ENCODE peak calls at places on chromosomes 11 and 22, in nine cellular contexts. J is neural progenitor cell, H is SK-N-SH, V is GM23248, E is OCI-LY7, Z is GM23338, C is PC-3, X is hepatocyte, U is HCT116. A is an unnamed sample.
A peak's percentile ranks its signal among the peaks of the same experiment; 100 is the strongest.

GRCh38 chr22:28711820-28712777 is 29.5 kb downstream of the CHEK2 start:
- DNase-seq in E (no peak), H (no peak), V (peak; percentile 95), X (peak; percentile 64), J (no peak), U (no peak), Z (no peak), C (peak; percentile 64), A (no peak)

GRCh38 chr11:122100222-122101080 is 15.6 kb downstream of the BLID start:
- DNase-seq in U (no peak), E (no peak), C (no peak), J (peak; percentile 74), H (peak; percentile 36), Z (peak; percentile 74), X (peak; percentile 54), V (peak; percentile 85), A (no peak)

GRCh38 chr11:116283300-116283699 is 489.5 kb downstream of the BUD13 start:
- DNase-seq in V (no peak), J (no peak), X (no peak), H (no peak), E (no peak), Z (no peak), C (no peak), U (no peak), A (no peak)

GRCh38 chr11:17423533-17424310 is 35.3 kb upstream of the KCNJ11 start:
- DNase-seq in U (no peak), X (peak; percentile 80), E (no peak), V (no peak), J (no peak), H (no peak), Z (no peak), C (no peak), A (no peak)

GRCh38 chr11:78902771-78903507 is 328.3 kb upstream of the NARS2 start:
- DNase-seq in V (no peak), H (no peak), J (no peak), U (no peak), X (no peak), Z (no peak), C (no peak), E (no peak), A (no peak)

GRCh38 chr11:79564288-79564925 is 123.6 kb upstream of the TENM4 start:
- DNase-seq in C (no peak), E (no peak), H (no peak), U (no peak), J (no peak), Z (no peak), X (no peak), V (no peak), A (no peak)

GRCh38 chr22:21448627-21449416 is 18.4 kb upstream of the TMEM191C start:
- DNase-seq in U (no peak), Z (no peak), V (no peak), E (no peak), X (no peak), J (peak; percentile 1), C (no peak), H (no peak), A (no peak)

GRCh38 chr11:81192516-81192915 is 1541.1 kb downstream of the FAM181B start:
- DNase-seq in V (no peak), J (no peak), H (no peak), Z (no peak), E (no peak), U (no peak), C (no peak), X (no peak), A (no peak)

GRCh38 chr11:60206616-60207015 is 23.7 kb upstream of the MS4A6A start:
- DNase-seq in H (no peak), C (no peak), U (no peak), Z (no peak), E (no peak), X (no peak), V (no peak), J (no peak), A (no peak)

GRCh38 chr11:85974126-85974525 is 94.8 kb downstream of the PICALM start:
- DNase-seq in Z (no peak), C (no peak), J (no peak), E (no peak), H (no peak), V (peak; percentile 63), U (no peak), X (no peak), A (no peak)

GRCh38 chr11:114115406-114116054 is 56.0 kb downstream of the ZBTB16 start:
- DNase-seq in H (no peak), U (no peak), C (no peak), X (peak; percentile 20), V (no peak), E (no peak), J (peak; percentile 53), Z (peak; percentile 61), A (no peak)

GRCh38 chr11:32312865-32313403 is 122.4 kb downstream of the WT1 start:
- DNase-seq in C (peak; percentile 83), H (peak; percentile 51), Z (peak; percentile 89), X (peak; percentile 71), J (peak; percentile 55), V (peak; percentile 92), E (peak; percentile 24), U (peak; percentile 63), A (peak; percentile 63)

GRCh38 chr11:117839936-117840813 is 15.6 kb upstream of the FXYD2 start:
- DNase-seq in X (no peak), C (no peak), U (no peak), H (no peak), V (no peak), E (no peak), J (no peak), Z (no peak), A (no peak)

GRCh38 chr11:78961186-78961782 is 386.6 kb upstream of the NARS2 start:
- DNase-seq in C (peak; percentile 96), H (peak; percentile 66), J (peak; percentile 68), V (peak; percentile 29), U (peak; percentile 15), X (peak; percentile 57), Z (peak; percentile 89), E (no peak), A (peak; percentile 53)

GRCh38 chr11:32374261-32374711 is 61.1 kb downstream of the WT1 start:
- DNase-seq in C (peak; percentile 37), Z (peak; percentile 95), E (peak; percentile 47), U (peak; percentile 19), H (peak; percentile 45), V (peak; percentile 39), J (peak; percentile 67), X (peak; percentile 44), A (peak; percentile 75)

GRCh38 chr11:22276535-22276934 is 61.6 kb upstream of the SLC17A6 start:
- DNase-seq in E (no peak), Z (no peak), H (no peak), U (no peak), V (no peak), J (no peak), X (peak; percentile 4), C (no peak), A (no peak)

GRCh38 chr11:119533462-119533861 is 110.5 kb upstream of the THY1 start:
- DNase-seq in H (peak; percentile 36), E (no peak), Z (no peak), X (no peak), V (no peak), C (no peak), J (no peak), U (no peak), A (no peak)
- H2AFZ ChIP-seq in H (no peak overlapping the region), E (no peak overlapping the region), Z (peak overlapping the region; percentile 85), X (no peak overlapping the region), V (no peak overlapping the region), C (no peak overlapping the region), J (no peak overlapping the region), U (no peak overlapping the region), A (no peak overlapping the region)

GRCh38 chr11:57567210-57567511 is 311 bp downstream of the UBE2L6 start:
- DNase-seq in J (no peak), H (no peak), Z (no peak), V (peak; percentile 63), C (peak; percentile 6), X (no peak), E (peak; percentile 29), U (no peak), A (peak; percentile 34)
- TF ChIP-seq EZH2phosphoT487 in J (no peak), H (no peak), Z (no peak), V (no peak), C (no peak), X (no peak), E (no peak), U (no peak), A (no peak)

GRCh38 chr11:10303558-10304363 is 1.1 kb upstream of the ADM start:
- DNase-seq in V (peak; percentile 85), Z (peak; percentile 80), E (no peak), H (peak; percentile 30), X (peak; percentile 78), J (peak; percentile 41), U (no peak), C (peak; percentile 67), A (peak; percentile 59)
- H2AFZ ChIP-seq in V (peak overlapping the region; percentile 56), Z (peak overlapping the region; percentile 85), E (peak overlapping the region; percentile 68), H (peak overlapping the region; percentile 91), X (peak overlapping the region; percentile 83), J (peak overlapping the region; percentile 43), U (no peak overlapping the region), C (peak overlapping the region; percentile 65), A (peak overlapping the region; percentile 60)

DNA sequence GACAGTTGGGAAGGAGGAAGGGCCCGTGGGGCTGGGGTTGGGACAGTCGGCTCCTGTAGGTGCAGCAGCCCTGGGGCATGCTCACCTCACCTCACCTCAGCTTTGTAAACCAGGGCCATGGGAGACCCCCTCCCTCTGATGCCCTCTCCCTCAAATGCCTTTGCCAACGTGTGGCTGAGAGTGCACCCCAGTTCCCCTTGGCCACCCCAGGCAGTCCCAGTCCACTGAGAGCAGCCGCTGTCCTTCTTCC is 4.2 kb upstream of the NEAT1 start:
- DNase-seq in Z (no peak), E (no peak), J (no peak), X (no peak), H (no peak), U (no peak), C (no peak), V (no peak), A (peak; percentile 73)
- TF ChIP-seq EZH2phosphoT487 in Z (no peak), E (no peak), J (no peak), X (no peak), H (no peak), U (no peak), C (no peak), V (no peak), A (no peak)

DNA sequence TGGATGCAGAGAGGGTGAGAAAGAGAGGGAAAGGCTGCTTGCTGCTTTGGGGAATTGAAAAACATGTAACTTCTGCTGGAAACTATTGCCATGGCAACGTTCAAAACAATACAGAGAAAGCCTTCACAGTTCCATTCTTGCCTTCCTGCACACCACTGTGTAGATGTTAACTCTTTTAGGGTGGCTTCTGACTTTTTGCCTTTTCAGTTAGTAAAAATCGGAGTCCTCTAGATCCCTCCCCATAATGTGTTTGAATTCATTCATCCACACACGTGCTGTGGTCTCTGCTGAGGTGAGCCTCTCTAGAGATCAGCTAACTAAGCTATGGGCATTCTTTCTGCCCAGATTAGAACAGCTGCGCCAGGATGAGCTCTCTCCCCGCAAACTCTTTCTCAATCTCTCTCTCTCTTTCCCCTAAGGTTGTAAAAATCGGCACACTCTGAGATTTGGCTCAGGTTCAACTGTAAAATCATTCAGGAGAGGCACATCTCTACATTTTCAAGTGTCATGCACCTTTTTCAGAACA is 1178.3 kb downstream of the LRRC4C start:
- DNase-seq in X (peak; percentile 25), H (no peak), C (no peak), U (no peak), J (no peak), V (no peak), E (no peak), Z (peak; percentile 12), A (no peak)
- H2AFZ ChIP-seq in X (no peak overlapping the region), H (no peak overlapping the region), C (no peak overlapping the region), U (no peak overlapping the region), J (peak overlapping the region; percentile 46), V (no peak overlapping the region), E (no peak overlapping the region), Z (no peak overlapping the region), A (no peak overlapping the region)